ENCODE peak calls at places on chromosome 3, in five cellular contexts. One of them, this sample, is unnamed.

GRCh38 chr3:194306109-194306686 is 44.9 kb downstream of the CPN2 start:
- DNase-seq in fibroblast of pulmonary artery: no peak
- DNase-seq in mucosa of descending colon: no peak
- DNase-seq in ecto neural progenitor cell: peak
- DNase-seq in fibroblast of mammary gland: no peak
- DNase-seq in this sample: no peak

GRCh38 chr3:57224856-57225255 is 2.7 kb upstream of the APPL1 start:
- DNase-seq in fibroblast of pulmonary artery: peak
- DNase-seq in fibroblast of mammary gland: no peak
- DNase-seq in ecto neural progenitor cell: no peak
- DNase-seq in mucosa of descending colon: no peak
- DNase-seq in this sample: no peak

GRCh38 chr3:188158731-188159355 is 4.9 kb downstream of the LPP start:
- DNase-seq in ecto neural progenitor cell: no peak
- DNase-seq in fibroblast of pulmonary artery: no peak
- DNase-seq in mucosa of descending colon: no peak
- DNase-seq in fibroblast of mammary gland: no peak
- DNase-seq in this sample: no peak

GRCh38 chr3:132435911-132436425 is 18.7 kb downstream of the DNAJC13 start:
- DNase-seq in fibroblast of mammary gland: no peak
- DNase-seq in mucosa of descending colon: no peak
- DNase-seq in ecto neural progenitor cell: no peak
- DNase-seq in fibroblast of pulmonary artery: peak
- DNase-seq in this sample: no peak

GRCh38 chr3:125378762-125379161 is 3.6 kb upstream of the ZNF148 start:
- DNase-seq in mucosa of descending colon: no peak
- DNase-seq in fibroblast of pulmonary artery: no peak
- DNase-seq in fibroblast of mammary gland: no peak
- DNase-seq in ecto neural progenitor cell: no peak
- DNase-seq in this sample: no peak

GRCh38 chr3:65669163-65669875 is 369.4 kb downstream of the MAGI1 start:
- DNase-seq in fibroblast of mammary gland: peak
- DNase-seq in mucosa of descending colon: no peak
- DNase-seq in ecto neural progenitor cell: no peak
- DNase-seq in fibroblast of pulmonary artery: peak
- DNase-seq in this sample: no peak

GRCh38 chr3:189947948-189948723 is 172.6 kb downstream of the P3H2 start:
- DNase-seq in ecto neural progenitor cell: no peak
- DNase-seq in fibroblast of mammary gland: peak
- DNase-seq in mucosa of descending colon: no peak
- DNase-seq in fibroblast of pulmonary artery: peak
- DNase-seq in this sample: peak

GRCh38 chr3:79167651-79168416 is 600.0 kb downstream of the ROBO1 start:
- DNase-seq in ecto neural progenitor cell: no peak
- DNase-seq in fibroblast of pulmonary artery: peak
- DNase-seq in mucosa of descending colon: no peak
- DNase-seq in fibroblast of mammary gland: peak
- DNase-seq in this sample: no peak

GRCh38 chr3:100080573-100080972 is 33.7 kb downstream of the FILIP1L start:
- DNase-seq in fibroblast of mammary gland: no peak
- DNase-seq in fibroblast of pulmonary artery: peak
- DNase-seq in mucosa of descending colon: no peak
- DNase-seq in ecto neural progenitor cell: no peak
- DNase-seq in this sample: no peak

GRCh38 chr3:48187579-48188265 is 495 bp downstream of the CDC25A start:
- DNase-seq in fibroblast of mammary gland: no peak
- DNase-seq in mucosa of descending colon: no peak
- DNase-seq in fibroblast of pulmonary artery: peak
- DNase-seq in ecto neural progenitor cell: no peak
- DNase-seq in this sample: peak

GRCh38 chr3:178076718-178077117 is 459.5 kb upstream of the KCNMB2 start:
- DNase-seq in fibroblast of pulmonary artery: no peak
- DNase-seq in ecto neural progenitor cell: no peak
- DNase-seq in fibroblast of mammary gland: no peak
- DNase-seq in mucosa of descending colon: no peak
- DNase-seq in this sample: no peak

GRCh38 chr3:72234394-72234793 is 449.4 kb upstream of the PROK2 start:
- DNase-seq in ecto neural progenitor cell: no peak
- DNase-seq in mucosa of descending colon: no peak
- DNase-seq in fibroblast of pulmonary artery: peak
- DNase-seq in fibroblast of mammary gland: peak
- DNase-seq in this sample: no peak

GRCh38 chr3:10263549-10264363 is 15.5 kb downstream of the TATDN2 start:
- DNase-seq in fibroblast of mammary gland: peak
- DNase-seq in mucosa of descending colon: no peak
- DNase-seq in fibroblast of pulmonary artery: peak
- DNase-seq in ecto neural progenitor cell: peak
- DNase-seq in this sample: no peak

GRCh38 chr3:113606539-113607218 is 74.3 kb downstream of the SIDT1 start:
- DNase-seq in fibroblast of pulmonary artery: no peak
- DNase-seq in mucosa of descending colon: no peak
- DNase-seq in ecto neural progenitor cell: no peak
- DNase-seq in fibroblast of mammary gland: no peak
- DNase-seq in this sample: no peak

GRCh38 chr3:66991478-66991877 is 6.6 kb upstream of the KBTBD8 start:
- DNase-seq in fibroblast of pulmonary artery: peak
- DNase-seq in ecto neural progenitor cell: no peak
- DNase-seq in mucosa of descending colon: no peak
- DNase-seq in fibroblast of mammary gland: peak
- DNase-seq in this sample: no peak

GRCh38 chr3:195906865-195907729 is 1.3 kb downstream of the TNK2 start:
- DNase-seq in ecto neural progenitor cell: peak
- DNase-seq in fibroblast of mammary gland: no peak
- DNase-seq in fibroblast of pulmonary artery: no peak
- DNase-seq in mucosa of descending colon: peak
- DNase-seq in this sample: no peak

GRCh38 chr3:97984061-97984460 is 11.8 kb upstream of the RIOX2 start:
- DNase-seq in mucosa of descending colon: no peak
- DNase-seq in fibroblast of pulmonary artery: no peak
- DNase-seq in fibroblast of mammary gland: no peak
- DNase-seq in ecto neural progenitor cell: no peak
- DNase-seq in this sample: no peak

GRCh38 chr3:73546961-73547360 is 77.8 kb downstream of the PDZRN3 start:
- DNase-seq in ecto neural progenitor cell: no peak
- DNase-seq in fibroblast of pulmonary artery: peak
- DNase-seq in mucosa of descending colon: no peak
- DNase-seq in fibroblast of mammary gland: peak
- DNase-seq in this sample: no peak

GRCh38 chr3:3191675-3192480 is 12.4 kb upstream of the CRBN start:
- DNase-seq in mucosa of descending colon: no peak
- DNase-seq in ecto neural progenitor cell: no peak
- DNase-seq in fibroblast of mammary gland: no peak
- DNase-seq in fibroblast of pulmonary artery: peak
- DNase-seq in this sample: no peak

GRCh38 chr3:127691974-127692373 is 19.2 kb downstream of the ABTB1 start:
- DNase-seq in mucosa of descending colon: peak
- DNase-seq in fibroblast of mammary gland: no peak
- DNase-seq in ecto neural progenitor cell: no peak
- DNase-seq in fibroblast of pulmonary artery: no peak
- DNase-seq in this sample: no peak

GRCh38 chr3:94704467-94704866 is 641.6 kb downstream of the NSUN3 start:
- DNase-seq in mucosa of descending colon: no peak
- DNase-seq in fibroblast of pulmonary artery: no peak
- DNase-seq in ecto neural progenitor cell: no peak
- DNase-seq in fibroblast of mammary gland: no peak
- DNase-seq in this sample: no peak

GRCh38 chr3:105332961-105333360 is 33.7 kb upstream of the ALCAM start:
- DNase-seq in fibroblast of mammary gland: no peak
- DNase-seq in fibroblast of pulmonary artery: no peak
- DNase-seq in mucosa of descending colon: no peak
- DNase-seq in ecto neural progenitor cell: no peak
- DNase-seq in this sample: no peak

GRCh38 chr3:62600033-62600432 is 226.7 kb upstream of the FEZF2 start:
- DNase-seq in ecto neural progenitor cell: no peak
- DNase-seq in fibroblast of pulmonary artery: no peak
- DNase-seq in mucosa of descending colon: no peak
- DNase-seq in fibroblast of mammary gland: no peak
- DNase-seq in this sample: no peak

GRCh38 chr3:194731496-194732073 is 45.9 kb downstream of the FAM43A start:
- DNase-seq in ecto neural progenitor cell: no peak
- DNase-seq in fibroblast of pulmonary artery: no peak
- DNase-seq in fibroblast of mammary gland: no peak
- DNase-seq in mucosa of descending colon: no peak
- DNase-seq in this sample: no peak

GRCh38 chr3:55009372-55009771 is 81.5 kb upstream of the LRTM1 start:
- DNase-seq in ecto neural progenitor cell: no peak
- DNase-seq in fibroblast of mammary gland: no peak
- DNase-seq in mucosa of descending colon: no peak
- DNase-seq in fibroblast of pulmonary artery: no peak
- DNase-seq in this sample: no peak

GRCh38 chr3:27667751-27668150 is 54.4 kb downstream of the EOMES start:
- DNase-seq in mucosa of descending colon: no peak
- DNase-seq in fibroblast of pulmonary artery: no peak
- DNase-seq in ecto neural progenitor cell: no peak
- DNase-seq in fibroblast of mammary gland: no peak
- DNase-seq in this sample: no peak

GRCh38 chr3:149723781-149724180 is 28.5 kb downstream of the COMMD2 start:
- DNase-seq in mucosa of descending colon: no peak
- DNase-seq in fibroblast of pulmonary artery: no peak
- DNase-seq in ecto neural progenitor cell: no peak
- DNase-seq in fibroblast of mammary gland: peak
- DNase-seq in this sample: no peak

GRCh38 chr3:57918123-57918837 is 89.9 kb upstream of the FLNB start:
- DNase-seq in ecto neural progenitor cell: no peak
- DNase-seq in fibroblast of mammary gland: peak
- DNase-seq in fibroblast of pulmonary artery: peak
- DNase-seq in mucosa of descending colon: no peak
- DNase-seq in this sample: no peak

GRCh38 chr3:25483456-25483855 is 55.4 kb downstream of the RARB start:
- DNase-seq in ecto neural progenitor cell: no peak
- DNase-seq in fibroblast of pulmonary artery: peak
- DNase-seq in fibroblast of mammary gland: no peak
- DNase-seq in mucosa of descending colon: no peak
- DNase-seq in this sample: no peak

GRCh38 chr3:16940769-16941683 is 56.3 kb downstream of the PLCL2 start:
- DNase-seq in ecto neural progenitor cell: no peak
- DNase-seq in fibroblast of mammary gland: no peak
- DNase-seq in fibroblast of pulmonary artery: no peak
- DNase-seq in mucosa of descending colon: no peak
- DNase-seq in this sample: no peak

GRCh38 chr3:4497884-4498283 is 4.7 kb downstream of the ITPR1 start:
- DNase-seq in fibroblast of pulmonary artery: no peak
- DNase-seq in mucosa of descending colon: no peak
- DNase-seq in ecto neural progenitor cell: no peak
- DNase-seq in fibroblast of mammary gland: no peak
- DNase-seq in this sample: no peak

GRCh38 chr3:126098391-126098858 is 14.5 kb upstream of the SLC41A3 start:
- DNase-seq in fibroblast of pulmonary artery: no peak
- DNase-seq in mucosa of descending colon: no peak
- DNase-seq in ecto neural progenitor cell: no peak
- DNase-seq in fibroblast of mammary gland: peak
- DNase-seq in this sample: no peak

GRCh38 chr3:95399580-95399979 is 1336.7 kb downstream of the NSUN3 start:
- DNase-seq in ecto neural progenitor cell: no peak
- DNase-seq in fibroblast of mammary gland: no peak
- DNase-seq in fibroblast of pulmonary artery: no peak
- DNase-seq in mucosa of descending colon: no peak
- DNase-seq in this sample: no peak

GRCh38 chr3:62415312-62415791 is 42.0 kb upstream of the FEZF2 start:
- DNase-seq in fibroblast of mammary gland: no peak
- DNase-seq in ecto neural progenitor cell: peak
- DNase-seq in mucosa of descending colon: no peak
- DNase-seq in fibroblast of pulmonary artery: no peak
- DNase-seq in this sample: no peak